ENCODE peak calls at places on chromosomes 16 and 17, in four cellular contexts. B, R, K and W are unnamed samples.

GRCh38 chr17:27356091-27356705 is 62.3 kb downstream of the WSB1 start:
- DNase-seq in B (no peak), R (no peak), K (no peak), W (no peak)

GRCh38 chr16:49630783-49631182 is 225.1 kb downstream of the ZNF423 start:
- DNase-seq in B (no peak), R (peak), K (no peak), W (no peak)

GRCh38 chr16:85522842-85523601 is 90.1 kb upstream of the GSE1 start:
- DNase-seq in B (no peak), R (no peak), K (peak), W (no peak)

GRCh38 chr16:83619381-83620150 is 188.2 kb upstream of the HSBP1 start:
- DNase-seq in B (no peak), R (no peak), K (no peak), W (no peak)

GRCh38 chr17:8384801-8385335 is 1.9 kb upstream of the RPL26 start:
- DNase-seq in B (peak), R (no peak), K (peak), W (peak)

GRCh38 chr16:88363239-88363891 is 19.4 kb upstream of the ZNF469 start:
- DNase-seq in B (no peak), R (no peak), K (no peak), W (no peak)

GRCh38 chr17:64420143-64420670 is 28.7 kb upstream of the MILR1 start:
- DNase-seq in B (peak), R (no peak), K (peak), W (peak)

GRCh38 chr17:54736573-54736972 is 164.1 kb upstream of the TOM1L1 start:
- DNase-seq in B (no peak), R (no peak), K (no peak), W (no peak)

GRCh38 chr17:36697907-36698526 is 96.6 kb downstream of the MRM1 start:
- DNase-seq in B (peak), R (no peak), K (peak), W (no peak)

GRCh38 chr17:81532490-81533287 is 4.5 kb downstream of the FSCN2 start:
- DNase-seq in B (no peak), R (no peak), K (no peak), W (no peak)

GRCh38 chr17:39208893-39209292 is 8.8 kb downstream of the RPL19 start:
- DNase-seq in B (peak), R (no peak), K (no peak), W (no peak)

GRCh38 chr16:18984425-18985005 is 781 bp downstream of the TMC7 start:
- DNase-seq in B (no peak), R (no peak), K (no peak), W (no peak)

GRCh38 chr16:51657844-51658243 is 506.8 kb upstream of the SALL1 start:
- DNase-seq in B (no peak), R (no peak), K (no peak), W (no peak)

GRCh38 chr16:25006504-25007055 is 8.6 kb downstream of the ARHGAP17 start:
- DNase-seq in B (no peak), R (peak), K (peak), W (no peak)

GRCh38 chr16:27233731-27234130 is 30.4 kb downstream of the KDM8 start:
- DNase-seq in B (no peak), R (no peak), K (no peak), W (no peak)

GRCh38 chr17:69350911-69351310 is 24.0 kb upstream of the ABCA5 start:
- DNase-seq in B (no peak), R (no peak), K (no peak), W (no peak)

GRCh38 chr17:3602499-3602898 is 6.7 kb downstream of the TRPV1 start:
- DNase-seq in B (peak), R (no peak), K (peak), W (no peak)

GRCh38 chr16:30066882-30067583 is 1.5 kb downstream of the ALDOA start:
- DNase-seq in B (no peak), R (no peak), K (no peak), W (no peak)

GRCh38 chr17:38354466-38354865 is 2.8 kb downstream of the SOCS7 start:
- DNase-seq in B (no peak), R (no peak), K (no peak), W (no peak)

GRCh38 chr17:64001763-64002529 is 3.8 kb downstream of the PRR29 start:
- DNase-seq in B (peak), R (no peak), K (peak), W (no peak)

GRCh38 chr17:41507315-41507880 is 2.0 kb upstream of the KRT13 start:
- DNase-seq in B (no peak), R (no peak), K (no peak), W (no peak)

GRCh38 chr17:37160940-37161339 is 212.2 kb downstream of the AATF start:
- DNase-seq in B (no peak), R (no peak), K (peak), W (no peak)

GRCh38 chr17:82963104-82963950 is 116.1 kb upstream of the METRNL start:
- DNase-seq in B (peak), R (peak), K (peak), W (peak)

GRCh38 chr17:59859444-59860025 is 33.2 kb downstream of the TUBD1 start:
- DNase-seq in B (no peak), R (no peak), K (peak), W (no peak)

GRCh38 chr16:61948414-61948813 is 87.8 kb downstream of the CDH8 start:
- DNase-seq in B (peak), R (no peak), K (no peak), W (no peak)

GRCh38 chr17:55433029-55433628 is 11.5 kb upstream of the MMD start:
- DNase-seq in B (no peak), R (no peak), K (no peak), W (no peak)

GRCh38 chr16:9854665-9855064 is 327.6 kb downstream of the GRIN2A start:
- DNase-seq in B (no peak), R (no peak), K (peak), W (no peak)

GRCh38 chr17:18027280-18027679 is 11.7 kb downstream of the ATPAF2 start:
- DNase-seq in B (no peak), R (no peak), K (no peak), W (no peak)

GRCh38 chr16:67663151-67663876 is 2.6 kb downstream of the PARD6A start:
- DNase-seq in B (peak), R (no peak), K (no peak), W (no peak)

GRCh38 chr17:77768475-77768874 is 190.0 kb upstream of the TNRC6C start:
- DNase-seq in B (no peak), R (no peak), K (no peak), W (no peak)

GRCh38 chr17:54435966-54436365 is 464.7 kb upstream of the TOM1L1 start:
- DNase-seq in B (no peak), R (no peak), K (no peak), W (no peak)

GRCh38 chr16:25126820-25127232 is 15.3 kb downstream of the LCMT1 start:
- DNase-seq in B (no peak), R (no peak), K (peak), W (peak)

GRCh38 chr17:45073414-45074070 is 12.4 kb downstream of the NMT1 start:
- DNase-seq in B (no peak), R (no peak), K (peak), W (no peak)

GRCh38 chr17:30290696-30291570 is 811 bp downstream of the BLMH start:
- DNase-seq in B (peak), R (no peak), K (peak), W (no peak)

GRCh38 chr16:19524866-19525723 is 1.4 kb downstream of the CCP110 start:
- DNase-seq in B (peak), R (no peak), K (no peak), W (no peak)

GRCh38 chr17:40915721-40916256 is 21.7 kb downstream of the KRT23 start:
- DNase-seq in B (no peak), R (no peak), K (peak), W (no peak)

GRCh38 chr16:10100829-10101228 is 81.4 kb downstream of the GRIN2A start:
- DNase-seq in B (no peak), R (peak), K (no peak), W (no peak)

GRCh38 chr17:30161601-30162000 is 45.0 kb downstream of the NSRP1 start:
- DNase-seq in B (no peak), R (no peak), K (peak), W (no peak)

GRCh38 chr16:51050379-51050710 is 100.7 kb downstream of the SALL1 start:
- DNase-seq in B (no peak), R (no peak), K (no peak), W (no peak)

DNA sequence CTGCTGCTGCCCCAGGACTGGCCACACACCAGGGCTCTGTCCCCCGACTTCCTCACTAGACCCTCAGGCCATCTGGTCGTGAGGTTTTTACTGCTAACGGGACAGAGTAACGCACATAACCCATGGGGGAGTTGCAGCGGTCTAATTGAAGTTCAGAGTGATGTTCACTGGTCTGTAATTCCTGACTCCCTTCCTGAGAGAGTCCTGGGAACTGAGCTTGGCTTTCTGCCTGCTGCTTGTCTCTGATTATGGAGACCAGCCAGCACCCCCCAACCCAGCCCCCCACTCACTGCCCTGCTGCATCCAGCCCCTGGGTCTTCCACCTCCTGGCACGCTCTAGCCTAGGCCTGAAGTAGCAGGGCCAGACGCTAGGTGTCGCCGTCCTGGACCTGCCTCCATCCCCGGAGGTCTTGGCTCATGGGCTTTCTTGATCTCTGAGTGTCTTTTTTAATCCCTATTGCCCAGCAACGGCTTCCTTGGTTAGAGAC is 192.9 kb downstream of the CCDC182 start:
- DNase-seq in B (peak), R (no peak), K (peak), W (no peak)
- TF ChIP-seq CTCF in B (peak), R (peak), K (peak), W (peak)

GRCh38 chr16:65065031-65065430 is 56.8 kb downstream of the CDH11 start:
- DNase-seq in B (no peak), R (no peak), K (no peak), W (no peak)
- H3K4me3 ChIP-seq in B (no peak), R (no peak), K (no peak), W (no peak)

DNA sequence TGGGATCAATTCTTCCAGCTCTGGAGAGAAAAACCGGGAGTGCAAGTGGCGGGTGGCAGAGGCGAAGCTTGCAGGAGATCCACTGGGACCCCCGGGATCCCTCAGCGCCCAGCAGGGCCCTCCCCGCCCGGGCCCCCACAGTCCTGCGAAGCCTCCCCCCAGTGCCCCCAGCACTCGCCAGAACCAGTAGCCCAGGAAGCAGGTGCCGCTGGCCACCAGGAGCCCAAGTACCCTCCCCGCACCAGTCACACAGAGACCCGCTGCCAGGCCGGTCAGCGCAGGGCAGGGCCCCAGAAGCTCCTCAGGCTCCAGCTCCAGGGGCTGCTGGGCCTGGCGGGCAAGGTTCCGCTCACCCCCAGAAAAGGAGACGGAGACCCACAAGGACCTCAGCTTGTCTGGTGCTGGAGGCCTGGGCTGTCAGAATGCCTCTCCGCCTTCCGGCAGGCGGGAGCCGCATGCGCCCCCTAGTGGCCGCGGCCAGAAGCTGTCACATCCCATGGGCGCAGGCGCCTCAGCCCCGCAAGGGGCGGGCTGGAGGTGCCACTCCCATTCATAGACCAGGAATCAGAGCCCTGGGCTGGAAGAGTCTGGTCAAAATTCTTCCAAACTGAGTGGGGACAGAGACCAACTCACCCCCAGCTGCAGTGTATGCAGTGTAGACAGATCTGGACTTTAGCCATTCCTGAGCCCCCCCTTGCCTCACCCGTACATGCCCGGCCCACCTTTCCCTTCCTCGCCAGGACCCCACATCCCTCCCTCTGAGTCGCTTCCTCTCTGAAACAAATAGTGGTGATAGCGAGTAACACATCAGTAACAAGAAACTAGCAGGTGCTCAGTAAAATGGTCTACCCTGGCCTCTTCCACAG is 1002.3 kb downstream of the KCNJ18 start:
- DNase-seq in B (no peak), R (no peak), K (no peak), W (no peak)
- TF ChIP-seq CTCF in B (peak), R (no peak), K (no peak), W (peak)

GRCh38 chr16:522320-523096 is 5.0 kb upstream of the CAPN15 start:
- DNase-seq in B (no peak), R (no peak), K (no peak), W (no peak)

GRCh38 chr16:523097-523741 is 4.3 kb upstream of the CAPN15 start:
- DNase-seq in B (no peak), R (no peak), K (no peak), W (no peak)

GRCh38 chr16:525520-526180 is 1.9 kb upstream of the CAPN15 start:
- DNase-seq in B (no peak), R (no peak), K (peak), W (peak)

GRCh38 chr16:525123-525519 is 2.4 kb upstream of the CAPN15 start:
- DNase-seq in B (no peak), R (no peak), K (no peak), W (no peak)

DNA sequence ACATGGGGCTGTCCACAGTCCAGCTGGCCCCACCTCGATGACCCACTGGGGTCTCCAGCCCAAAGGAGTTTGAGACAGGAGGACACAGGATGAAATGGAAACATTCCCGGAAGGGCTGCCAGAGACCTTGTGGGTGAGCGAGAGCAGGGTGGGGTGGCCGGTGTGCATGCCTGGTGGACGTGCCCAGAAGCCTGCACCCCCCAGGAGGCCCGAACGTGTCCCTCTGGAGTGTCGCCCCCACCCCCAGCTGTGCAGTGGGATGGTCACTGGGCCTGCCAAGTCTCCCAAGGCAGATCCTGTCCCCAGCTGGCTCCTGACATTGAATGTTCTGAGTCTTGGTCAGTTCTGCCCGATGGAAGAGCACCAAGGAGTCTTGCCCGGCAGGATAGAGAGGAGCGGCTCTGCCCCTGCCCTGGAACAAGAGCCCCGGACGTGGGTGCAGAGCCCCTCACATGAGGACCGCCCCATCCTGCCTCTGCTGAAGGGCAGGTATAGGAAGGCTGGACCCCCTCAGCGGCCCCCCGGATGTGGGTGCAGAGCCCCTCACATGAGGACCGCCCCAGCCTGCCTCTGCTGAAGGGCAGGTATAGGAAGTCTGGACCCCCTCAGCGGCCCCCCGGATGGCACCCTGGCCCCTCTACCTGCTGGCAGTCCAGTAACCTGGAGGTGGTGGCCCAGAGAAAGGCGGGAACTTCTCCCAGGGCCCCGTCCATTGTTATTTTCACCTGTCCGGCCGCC is 3.1 kb upstream of the CAPN15 start:
- DNase-seq in B (no peak), R (no peak), K (no peak), W (no peak)
- H3K4me3 ChIP-seq in B (no peak), R (no peak), K (no peak), W (no peak)

GRCh38 chr16:14310519-14310991 is 239.4 kb downstream of the MRTFB start:
- DNase-seq in B (peak), R (no peak), K (peak), W (no peak)
- TF ChIP-seq CTCF in B (peak), R (no peak), K (no peak), W (no peak)

DNA sequence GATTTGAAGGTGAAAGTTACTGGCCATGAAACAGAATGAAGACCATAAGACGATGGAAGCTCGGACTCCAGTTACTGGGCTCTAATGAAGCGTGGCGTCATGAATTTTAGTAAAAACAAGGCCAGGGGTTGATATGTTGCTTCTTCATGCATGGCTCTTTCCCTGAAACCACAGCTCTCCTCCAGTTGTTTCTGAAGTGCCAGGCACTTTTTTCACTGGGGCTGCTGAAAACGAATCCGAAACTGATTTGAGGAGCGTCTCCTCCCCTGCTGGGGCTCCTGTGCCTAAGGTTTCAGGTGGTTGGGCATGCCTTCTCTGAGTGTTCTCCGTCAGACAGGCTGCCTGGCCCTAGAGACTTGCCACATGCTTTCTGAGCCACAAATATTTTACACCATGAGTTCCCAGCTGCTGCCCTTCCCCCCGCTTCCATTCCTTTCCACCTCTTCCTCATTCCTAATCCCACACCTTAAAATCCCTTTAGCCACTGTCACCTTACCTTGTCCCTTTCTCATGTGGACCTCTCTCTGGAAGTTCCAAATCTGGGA is 3.7 kb upstream of the MYL4 start:
- DNase-seq in B (no peak), R (no peak), K (peak), W (no peak)
- H3K4me3 ChIP-seq in B (no peak), R (peak), K (no peak), W (no peak)

DNA sequence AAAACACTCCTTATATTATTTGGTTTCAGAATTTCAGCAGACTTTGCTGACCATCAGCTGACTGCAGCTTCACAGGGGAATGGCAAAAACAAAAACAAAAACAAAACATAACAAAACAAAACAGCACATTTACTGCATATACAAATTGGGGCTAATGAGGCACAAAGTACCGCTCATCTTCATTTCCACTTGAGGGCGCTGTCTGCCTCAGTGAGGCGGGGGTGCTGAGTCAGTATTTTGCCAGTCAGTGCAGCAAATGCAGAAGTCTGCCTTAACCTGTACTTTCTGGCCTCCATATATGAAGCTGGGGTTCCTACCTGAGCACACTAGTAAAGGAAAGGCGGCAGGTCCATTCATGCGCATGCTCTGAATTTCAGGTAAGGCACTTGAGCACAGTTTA is 13.5 kb upstream of the DYNLRB2 start:
- DNase-seq in B (peak), R (no peak), K (peak), W (no peak)
- TF ChIP-seq CTCF in B (peak), R (no peak), K (peak), W (peak)

GRCh38 chr16:2428051-2428786 is 1.0 kb upstream of the CCNF start:
- DNase-seq in B (peak), R (no peak), K (peak), W (no peak)

GRCh38 chr16:2426941-2427361 is 2.3 kb upstream of the CCNF start:
- DNase-seq in B (no peak), R (no peak), K (no peak), W (no peak)

GRCh38 chr16:2428787-2429036 is 535 bp upstream of the CCNF start:
- DNase-seq in B (no peak), R (no peak), K (no peak), W (no peak)

GRCh38 chr16:2425825-2426430 is 3.3 kb upstream of the CCNF start:
- DNase-seq in B (no peak), R (no peak), K (no peak), W (no peak)

DNA sequence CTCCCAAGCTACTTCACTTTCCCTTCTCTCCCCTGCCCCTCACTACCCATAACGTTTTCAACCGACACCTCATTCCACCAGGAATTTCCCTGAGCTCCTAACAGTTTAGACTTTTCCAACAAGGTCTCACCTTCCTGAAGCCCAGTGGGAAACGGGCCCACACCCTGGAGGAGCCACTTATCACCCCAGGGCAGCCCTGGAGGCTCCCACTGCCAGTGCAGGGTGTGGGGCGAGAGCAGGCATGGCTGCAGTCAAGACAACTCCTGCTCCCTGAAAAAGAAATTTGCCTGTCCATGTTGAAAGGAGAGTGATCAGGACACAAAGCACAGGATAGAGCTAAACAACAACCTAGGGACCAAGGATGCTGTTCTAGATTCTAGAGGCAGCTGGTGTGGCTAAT is 1.7 kb upstream of the CCNF start:
- DNase-seq in B (no peak), R (no peak), K (no peak), W (no peak)
- H3K4me3 ChIP-seq in B (no peak), R (no peak), K (no peak), W (no peak)

GRCh38 chr17:21129023-21129681 is 2.4 kb downstream of the DHRS7B start:
- DNase-seq in B (no peak), R (no peak), K (peak), W (peak)
- TF ChIP-seq CTCF in B (peak), R (no peak), K (peak), W (peak)